ENCODE peak calls at places on chromosomes 7 and 10, in seven cellular contexts. E, B, T, K, V, R and G are unnamed samples.

GRCh38 chr7:146966274-146966673 is 849.7 kb downstream of the CNTNAP2 start:
- DNase-seq in E (no peak), B (no peak), T (no peak), K (no peak), V (no peak), R (no peak), G (no peak)

GRCh38 chr7:134766779-134767566 is 12.5 kb upstream of the CALD1 start:
- DNase-seq in E (no peak), B (peak), T (no peak), K (peak), V (peak), R (no peak), G (no peak)

GRCh38 chr7:51223505-51223904 is 93.1 kb downstream of the COBL start:
- DNase-seq in E (no peak), B (no peak), T (no peak), K (no peak), V (no peak), R (peak), G (no peak)

GRCh38 chr7:2001601-2002442 is 230.9 kb downstream of the MAD1L1 start:
- DNase-seq in E (no peak), B (peak), T (peak), K (no peak), V (no peak), R (peak), G (no peak)

GRCh38 chr7:145860809-145861208 is 255.8 kb upstream of the CNTNAP2 start:
- DNase-seq in E (no peak), B (no peak), T (no peak), K (no peak), V (no peak), R (no peak), G (no peak)

GRCh38 chr7:37421820-37422219 is 26.8 kb downstream of the ELMO1 start:
- DNase-seq in E (no peak), B (no peak), T (no peak), K (no peak), V (peak), R (no peak), G (no peak)

GRCh38 chr7:17054836-17055235 is 173.1 kb upstream of the AGR3 start:
- DNase-seq in E (no peak), B (no peak), T (no peak), K (no peak), V (no peak), R (no peak), G (no peak)

GRCh38 chr10:63103971-63104409 is 29.1 kb upstream of the NRBF2 start:
- DNase-seq in E (no peak), B (no peak), T (no peak), K (no peak), V (no peak), R (no peak), G (no peak)

GRCh38 chr10:7525314-7526016 is 114.6 kb upstream of the SFMBT2 start:
- DNase-seq in E (peak), B (no peak), T (no peak), K (no peak), V (peak), R (peak), G (peak)

GRCh38 chr7:46945328-46945727 is 636.6 kb downstream of the TNS3 start:
- DNase-seq in E (no peak), B (no peak), T (no peak), K (no peak), V (no peak), R (no peak), G (no peak)

GRCh38 chr10:112631501-112632410 is 184.7 kb downstream of the VTI1A start:
- DNase-seq in E (no peak), B (no peak), T (no peak), K (no peak), V (no peak), R (no peak), G (no peak)

GRCh38 chr7:95687759-95688343 is 84.5 kb upstream of the DYNC1I1 start:
- DNase-seq in E (peak), B (no peak), T (no peak), K (no peak), V (no peak), R (no peak), G (no peak)

GRCh38 chr10:84211566-84211965 is 13.8 kb downstream of the LRIT2 start:
- DNase-seq in E (no peak), B (no peak), T (no peak), K (no peak), V (no peak), R (no peak), G (no peak)

DNA sequence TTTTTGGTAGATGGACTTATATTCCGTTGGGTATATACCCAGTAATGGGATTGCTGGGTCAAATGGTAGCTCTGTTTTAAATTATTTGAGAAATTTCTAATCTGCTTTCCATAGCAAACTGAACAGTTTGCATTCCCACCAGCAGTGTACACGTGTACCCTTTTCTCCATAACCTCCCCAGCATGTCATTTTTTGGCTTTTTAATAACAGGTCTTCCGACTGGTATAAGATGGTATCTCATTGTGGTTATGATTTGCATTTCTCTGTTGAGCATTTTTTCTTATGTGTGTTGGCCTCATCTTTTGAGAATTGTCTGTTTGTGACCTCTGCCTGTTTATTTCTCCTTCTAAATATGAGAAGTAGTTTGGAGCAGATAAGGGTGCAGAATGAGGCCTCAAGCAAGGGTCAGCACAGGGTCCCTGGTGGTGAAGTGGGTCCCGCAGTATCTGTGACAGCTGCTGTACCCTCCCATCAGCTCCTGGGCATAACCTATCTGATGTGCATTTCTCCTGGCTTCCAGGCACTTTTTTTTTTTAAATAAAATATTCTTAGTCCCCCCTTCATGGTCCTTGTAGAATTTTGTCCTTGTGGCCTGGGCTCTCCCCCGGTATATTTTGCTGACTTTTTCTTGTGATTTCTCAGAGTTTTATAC is 73.5 kb downstream of the PROSER2 start:
- DNase-seq in E (no peak), B (no peak), T (no peak), K (no peak), V (no peak), R (peak), G (no peak)
- TF ChIP-seq POLR2A in E (no peak), B (no peak), T (no peak), K (no peak), V (no peak), R (no peak), G (no peak)

GRCh38 chr10:125721035-125721434 is 1.5 kb downstream of the EDRF1 start:
- DNase-seq in E (no peak), B (no peak), T (no peak), K (no peak), V (no peak), R (no peak), G (no peak)

GRCh38 chr10:125720002-125720382 is 483 bp downstream of the EDRF1 start:
- DNase-seq in E (no peak), B (no peak), T (no peak), K (no peak), V (no peak), R (no peak), G (no peak)

GRCh38 chr10:125722811-125723210 is 3.3 kb downstream of the EDRF1 start:
- DNase-seq in E (no peak), B (no peak), T (no peak), K (no peak), V (no peak), R (no peak), G (no peak)

DNA sequence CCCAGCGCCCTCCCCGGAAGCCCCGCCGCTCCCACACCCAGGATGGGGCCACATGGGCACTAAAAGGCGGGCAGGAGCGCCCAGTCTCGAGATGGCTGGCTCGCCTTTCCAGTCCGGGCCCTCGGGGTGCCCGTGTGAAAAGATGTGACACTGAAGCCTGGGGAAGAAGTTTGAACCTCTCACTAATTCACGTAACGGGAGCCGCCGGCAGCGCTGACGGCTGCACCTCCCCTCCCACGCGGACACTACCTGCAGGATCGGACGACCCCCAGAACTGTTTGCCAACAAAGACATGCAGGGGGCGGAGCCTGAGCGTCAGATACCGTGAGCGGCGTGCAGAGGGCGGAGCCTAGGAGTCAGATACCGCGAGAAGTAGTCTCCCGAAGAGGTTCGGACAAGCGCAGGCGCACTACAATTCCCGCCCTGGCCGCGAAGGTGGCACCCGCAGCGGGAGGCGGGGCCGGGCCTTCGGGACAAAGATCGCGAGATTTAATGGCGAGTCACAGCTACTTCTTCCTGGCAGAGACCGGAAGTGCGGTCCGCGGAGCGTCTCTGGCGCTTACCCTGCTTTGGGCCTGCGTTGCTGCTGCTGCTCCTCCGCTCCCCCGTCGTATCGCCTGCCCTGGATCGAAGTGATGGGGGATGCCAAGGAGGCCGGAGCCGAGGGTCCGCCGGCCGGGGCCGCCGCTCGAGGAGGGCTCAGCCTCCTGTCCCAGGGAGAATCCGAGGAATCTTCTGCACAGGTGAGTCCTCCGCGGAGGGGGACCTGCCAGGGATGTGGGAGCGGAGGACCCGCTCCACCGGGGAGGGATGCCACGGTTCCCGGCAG is at the start of gene EDRF1:
- DNase-seq in E (peak), B (peak), T (peak), K (peak), V (peak), R (peak), G (peak)
- TF ChIP-seq EP300 in E (no peak), B (no peak), T (no peak), K (no peak), V (peak), R (no peak), G (no peak)

GRCh38 chr10:124640056-124640455 is 104.1 kb downstream of the FAM53B start:
- DNase-seq in E (no peak), B (no peak), T (no peak), K (no peak), V (no peak), R (no peak), G (no peak)
- H3K27ac ChIP-seq in E (no peak), B (peak), T (peak), K (peak), V (peak), R (peak), G (no peak)

GRCh38 chr10:68330852-68331454 is 911 bp upstream of the HNRNPH3 start:
- DNase-seq in E (no peak), B (peak), T (peak), K (no peak), V (peak), R (peak), G (peak)

GRCh38 chr10:68332259-68333057 is at the start of gene PBLD:
- DNase-seq in E (peak), B (peak), T (peak), K (peak), V (peak), R (peak), G (peak)

GRCh38 chr10:68333058-68333395 is 299 bp upstream of the PBLD start:
- DNase-seq in E (no peak), B (no peak), T (no peak), K (no peak), V (no peak), R (no peak), G (no peak)

GRCh38 chr10:68333452-68333851 is 724 bp upstream of the PBLD start:
- DNase-seq in E (no peak), B (no peak), T (no peak), K (no peak), V (no peak), R (no peak), G (no peak)

GRCh38 chr10:68331455-68332258 is at the start of gene HNRNPH3:
- DNase-seq in E (peak), B (peak), T (peak), K (peak), V (peak), R (peak), G (peak)
- TF ChIP-seq POLR2A in E (peak), B (peak), T (peak), K (peak), V (peak), R (peak), G (peak)